ENCODE peak calls at places on chromosome 5, in nine cellular contexts. C is stimulated activated CD8-positive, alpha-beta memory T cell treated with anti-CD3 and anti-CD28 coated beads, Interleukin-7, amount 100 ng/mL, for 1 hour; L is aorta; E is frontal cortex; D is cardiac muscle cell; H is stimulated activated CD4-positive, alpha-beta T cell treated with anti-CD3 and anti-CD28 coated beads, Interleukin-12 subunit alpha, Interleukin-12 subunit beta, amount 100 ng/mL, for 4 hours; K is T-helper 17 cell; O is CD4-positive, CD25-positive, alpha-beta regulatory T cell; N is effector memory CD4-positive, alpha-beta T cell. X is an unnamed sample.

GRCh38 chr5:78979117-78979742 is 5.9 kb downstream of the ARSB start:
- DNase-seq in C (no peak), L (no peak), E (no peak), D (no peak), H (no peak), K (no peak), O (no peak), N (no peak), X (no peak)

GRCh38 chr5:37837101-37838032 is 2.5 kb downstream of the GDNF start:
- DNase-seq in C (no peak), L (peak), E (peak), D (peak), H (peak), K (peak), O (peak), N (no peak), X (no peak)

GRCh38 chr5:27377626-27378025 is 339.2 kb upstream of the CDH9 start:
- DNase-seq in C (no peak), L (no peak), E (no peak), D (peak), H (no peak), K (no peak), O (no peak), N (no peak), X (no peak)

GRCh38 chr5:106940986-106941385 is 729.8 kb downstream of the EFNA5 start:
- DNase-seq in C (no peak), L (no peak), E (no peak), D (no peak), H (no peak), K (no peak), O (no peak), N (no peak), X (peak)

GRCh38 chr5:2755811-2756210 is 4.3 kb upstream of the IRX2 start:
- DNase-seq in C (no peak), L (no peak), E (no peak), D (no peak), H (no peak), K (no peak), O (no peak), N (no peak), X (no peak)

GRCh38 chr5:657570-657969 is 35.6 kb downstream of the TPPP start:
- DNase-seq in C (no peak), L (peak), E (no peak), D (peak), H (no peak), K (no peak), O (no peak), N (no peak), X (peak)

GRCh38 chr5:1519631-1520141 is 4.1 kb downstream of the LPCAT1 start:
- DNase-seq in C (no peak), L (peak), E (no peak), D (no peak), H (no peak), K (no peak), O (no peak), N (no peak), X (no peak)

GRCh38 chr5:178230879-178231735 is 1.5 kb downstream of the PHYKPL start:
- DNase-seq in C (no peak), L (no peak), E (no peak), D (peak), H (no peak), K (no peak), O (no peak), N (no peak), X (no peak)

GRCh38 chr5:142248853-142249462 is 75.9 kb downstream of the SPRY4 start:
- DNase-seq in C (no peak), L (peak), E (no peak), D (peak), H (no peak), K (no peak), O (no peak), N (no peak), X (no peak)

GRCh38 chr5:122091942-122092600 is 14.0 kb upstream of the LOX start:
- DNase-seq in C (no peak), L (no peak), E (no peak), D (peak), H (no peak), K (no peak), O (no peak), N (no peak), X (peak)

GRCh38 chr5:178078197-178078995 is 34.9 kb upstream of the N4BP3 start:
- DNase-seq in C (no peak), L (no peak), E (no peak), D (peak), H (no peak), K (no peak), O (no peak), N (no peak), X (peak)

GRCh38 chr5:12016149-12016740 is 112.0 kb upstream of the CTNND2 start:
- DNase-seq in C (no peak), L (no peak), E (no peak), D (no peak), H (no peak), K (no peak), O (no peak), N (no peak), X (no peak)

GRCh38 chr5:152556779-152557178 is 151.7 kb upstream of the NMUR2 start:
- DNase-seq in C (no peak), L (no peak), E (no peak), D (no peak), H (no peak), K (no peak), O (no peak), N (no peak), X (no peak)

GRCh38 chr5:21070871-21071270 is 1082.9 kb upstream of the CDH18 start:
- DNase-seq in C (no peak), L (no peak), E (no peak), D (no peak), H (no peak), K (no peak), O (no peak), N (no peak), X (no peak)

X was measured in RCC 7860.